ENCODE peak calls at places on chromosomes 5 and 9, in five cellular contexts. M is GM23248, V is HCT116, O is GM23338, S is OCI-LY7. I is an unnamed sample.

GRCh38 chr5:144451187-144451973 is 280.7 kb downstream of the KCTD16 start:
- DNase-seq in M (no peak), V (no peak), O (peak; percentile 10), S (no peak), I (peak; percentile 19)

GRCh38 chr9:120348951-120349429 is 231.0 kb downstream of the CDK5RAP2 start:
- DNase-seq in M (peak; percentile 69), V (peak; percentile 31), O (peak; percentile 88), S (peak; percentile 45), I (peak; percentile 72)

GRCh38 chr9:134379774-134380431 is 53.6 kb downstream of the RXRA start:
- DNase-seq in M (no peak), V (peak; percentile 47), O (no peak), S (no peak), I (no peak)

GRCh38 chr5:115209279-115209678 is 39.6 kb upstream of the TRIM36 start:
- DNase-seq in M (no peak), V (no peak), O (no peak), S (peak; percentile 92), I (no peak)

GRCh38 chr9:126084696-126085095 is 241.9 kb upstream of the MVB12B start:
- DNase-seq in M (no peak), V (no peak), O (no peak), S (no peak), I (no peak)

GRCh38 chr5:174410716-174411512 is 313.5 kb upstream of the MSX2 start:
- DNase-seq in M (peak; percentile 1), V (no peak), O (no peak), S (no peak), I (no peak)

GRCh38 chr5:130400091-130400490 is 495.8 kb downstream of the CHSY3 start:
- DNase-seq in M (peak; percentile 0), V (no peak), O (no peak), S (no peak), I (peak; percentile 6)

GRCh38 chr9:114117996-114118830 is 19.1 kb upstream of the KIF12 start:
- DNase-seq in M (no peak), V (no peak), O (no peak), S (no peak), I (peak; percentile 48)

GRCh38 chr5:27010646-27011045 is 27.7 kb downstream of the CDH9 start:
- DNase-seq in M (no peak), V (no peak), O (no peak), S (no peak), I (no peak)

GRCh38 chr9:121778252-121779225 is 127.1 kb downstream of the DAB2IP start:
- DNase-seq in M (no peak), V (no peak), O (no peak), S (no peak), I (no peak)

GRCh38 chr9:121780641-121781040 is 129.2 kb downstream of the DAB2IP start:
- DNase-seq in M (no peak), V (no peak), O (no peak), S (no peak), I (no peak)

GRCh38 chr9:121779381-121780117 is 128.1 kb downstream of the DAB2IP start:
- DNase-seq in M (no peak), V (no peak), O (no peak), S (no peak), I (no peak)

GRCh38 chr9:121781143-121781542 is 129.7 kb downstream of the DAB2IP start:
- DNase-seq in M (no peak), V (no peak), O (no peak), S (no peak), I (no peak)

DNA sequence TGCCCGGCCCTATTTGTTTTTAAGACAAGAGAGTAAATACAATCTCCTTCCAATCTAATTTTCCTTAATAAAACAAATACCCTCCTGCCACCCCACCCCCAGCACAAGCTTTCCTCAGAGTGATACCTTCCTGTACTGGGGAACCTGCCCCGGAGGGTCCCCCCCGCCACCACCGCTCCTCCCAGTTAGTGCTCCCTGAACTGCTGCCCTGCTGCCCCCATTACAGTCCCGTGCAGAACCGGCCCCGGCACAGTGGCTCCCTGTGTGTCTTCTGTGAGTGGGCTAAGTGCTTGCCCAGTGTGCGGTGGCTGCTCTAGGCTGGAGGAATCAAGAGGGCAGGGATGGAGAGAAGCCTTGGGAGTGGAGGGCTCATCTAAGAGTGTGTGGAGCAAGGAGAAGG is 128.7 kb downstream of the DAB2IP start:
- DNase-seq in M (no peak), V (no peak), O (no peak), S (no peak), I (no peak)
- TF ChIP-seq EZH2phosphoT487 in M (no peak), V (no peak), O (no peak), S (no peak), I (no peak)

GRCh38 chr9:68974901-68975300 is 39.0 kb downstream of the PRKACG start:
- DNase-seq in M (no peak), V (no peak), O (no peak), S (no peak), I (no peak)
- H3K4me3 ChIP-seq in M (no peak overlapping the region), V (no peak overlapping the region), O (no peak overlapping the region), S (no peak overlapping the region), I (no peak overlapping the region)

DNA sequence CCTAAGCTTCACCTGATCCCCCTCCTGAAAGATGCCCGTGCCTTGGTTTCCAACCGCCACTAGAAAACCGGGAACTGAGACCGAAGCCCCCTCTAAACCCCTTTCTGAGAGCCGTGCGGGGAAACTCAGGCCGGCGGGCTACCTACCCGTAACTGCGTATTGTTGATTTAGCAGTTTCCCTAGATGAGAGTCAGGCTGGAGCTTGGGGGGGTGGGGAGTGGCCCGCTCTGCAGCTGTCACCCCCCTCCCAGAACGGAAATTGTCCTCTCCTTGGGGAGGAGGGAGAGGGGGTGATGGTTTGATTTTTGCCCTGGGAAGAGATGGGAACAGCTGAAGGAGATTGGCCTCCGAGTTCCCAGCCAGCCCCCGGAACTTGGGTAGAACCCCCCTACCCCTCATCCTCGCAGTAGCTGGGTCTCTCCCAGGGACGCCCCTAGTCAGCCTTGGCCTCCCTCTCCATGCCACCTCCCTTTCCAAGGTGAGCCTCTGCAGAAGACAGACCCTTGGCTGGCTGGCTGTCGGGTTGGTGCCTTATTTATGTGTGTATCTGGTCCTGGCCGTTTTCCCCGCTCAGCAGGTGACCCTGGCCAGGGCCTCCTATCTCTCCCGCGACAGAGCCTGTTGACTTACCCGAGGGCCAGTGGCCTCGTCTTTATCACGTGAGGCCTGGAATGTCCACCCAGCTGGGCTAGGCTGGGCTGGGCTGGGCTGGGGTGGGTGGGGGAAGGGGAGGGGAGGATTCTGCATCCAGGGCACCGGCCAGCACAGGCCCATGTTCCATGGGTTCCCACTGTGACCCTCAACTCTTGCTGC is 2.7 kb downstream of the CXXC5 start:
- DNase-seq in M (peak; percentile 62), V (no peak), O (peak; percentile 81), S (no peak), I (peak; percentile 88)
- H4K20me1 ChIP-seq in M (no peaks in the 10 kb centered on the region), V (peaks cover 6% of the 10 kb centered on the region), O (peaks cover 43% of the 10 kb centered on the region), S (peaks cover 19% of the 10 kb centered on the region), I (peaks cover 29% of the 10 kb centered on the region)

DNA sequence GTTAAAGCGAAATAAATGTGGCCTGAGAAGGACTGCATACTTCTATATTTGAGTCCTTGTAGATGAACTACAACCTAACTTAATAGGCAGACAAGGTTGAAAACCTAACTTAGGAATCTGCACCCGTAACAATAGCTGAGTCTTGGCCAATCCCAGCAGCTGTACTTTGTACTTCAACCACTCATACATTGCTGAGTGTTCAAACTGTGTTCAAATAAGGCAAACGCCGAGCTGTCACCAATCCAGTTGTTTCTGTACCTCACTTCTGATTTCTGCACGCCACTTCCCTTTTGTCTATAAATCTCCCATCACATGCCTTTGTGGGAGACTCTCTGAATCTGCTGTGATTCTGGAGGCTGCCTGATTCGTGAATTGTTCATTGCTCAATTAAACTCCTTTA is 167.7 kb upstream of the TUT7 start:
- DNase-seq in M (no peak), V (no peak), O (no peak), S (no peak), I (no peak)
- TF ChIP-seq EZH2phosphoT487 in M (no peak), V (no peak), O (no peak), S (no peak), I (no peak)

DNA sequence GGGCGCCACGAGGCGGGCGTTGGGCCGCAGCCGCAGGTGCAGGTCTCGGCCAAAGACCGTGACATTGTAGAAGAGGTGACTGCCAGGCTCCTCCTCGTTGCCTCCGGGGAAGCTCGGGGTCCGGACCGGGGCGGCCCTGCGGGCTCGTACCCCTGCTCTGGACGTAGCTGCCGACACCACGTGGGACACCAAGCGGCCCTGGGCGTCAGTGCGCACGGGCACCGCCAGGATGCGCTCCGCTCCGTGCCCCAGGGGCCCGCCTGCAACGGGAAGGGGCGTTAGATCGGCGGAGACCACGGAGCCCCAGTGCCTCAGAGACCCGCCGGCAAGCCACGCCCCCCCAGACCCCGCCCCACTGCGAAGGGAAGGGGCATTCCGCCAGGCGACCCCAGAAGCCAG is 1.4 kb downstream of the ADAMTS2 start:
- DNase-seq in M (peak; percentile 84), V (no peak), O (peak; percentile 90), S (no peak), I (peak; percentile 67)
- H3K4me3 ChIP-seq in M (peak overlapping the region; percentile 85), V (no peak overlapping the region), O (peak overlapping the region; percentile 83), S (no peak overlapping the region), I (peak overlapping the region; percentile 67)

GRCh38 chr9:137646341-137646740 is 27.5 kb downstream of the EHMT1 start:
- DNase-seq in M (no peak), V (no peak), O (no peak), S (no peak), I (no peak)

GRCh38 chr9:137649553-137649952 is 30.7 kb downstream of the EHMT1 start:
- DNase-seq in M (no peak), V (no peak), O (no peak), S (no peak), I (no peak)

GRCh38 chr9:137648396-137648795 is 29.6 kb downstream of the EHMT1 start:
- DNase-seq in M (peak; percentile 29), V (no peak), O (no peak), S (no peak), I (no peak)

GRCh38 chr9:137645211-137645610 is 26.4 kb downstream of the EHMT1 start:
- DNase-seq in M (no peak), V (no peak), O (no peak), S (no peak), I (no peak)

GRCh38 chr9:137647096-137647709 is 28.4 kb downstream of the EHMT1 start:
- DNase-seq in M (no peak), V (no peak), O (no peak), S (no peak), I (no peak)
- H4K20me1 ChIP-seq in M (no peaks in the 10 kb centered on the region), V (no peaks in the 10 kb centered on the region), O (peaks cover 69% of the 10 kb centered on the region), S (no peaks in the 10 kb centered on the region), I (peaks cover 62% of the 10 kb centered on the region)

GRCh38 chr5:132883261-132883834 is 9.9 kb downstream of the LEAP2 start:
- DNase-seq in M (peak; percentile 89), V (peak; percentile 52), O (peak; percentile 67), S (peak; percentile 60), I (peak; percentile 79)
- TF ChIP-seq EZH2phosphoT487 in M (no peak), V (no peak), O (no peak), S (no peak), I (no peak)

GRCh38 chr9:85610074-85610855 is 131.5 kb downstream of the AGTPBP1 start:
- DNase-seq in M (peak; percentile 78), V (peak; percentile 51), O (peak; percentile 85), S (peak; percentile 73), I (peak; percentile 81)
- H3K4me3 ChIP-seq in M (peak overlapping the region; percentile 67), V (no peak overlapping the region), O (no peak overlapping the region), S (no peak overlapping the region), I (no peak overlapping the region)

I was measured in hepatocyte.